ENCODE peak calls at places on chromosomes 2 and 18, in eight cellular contexts. I, T, X, P, Z, B, S and J are unnamed samples. For H3K27me3 and H3K9me3, the result is how much of the 10 kb centered on the place peaks cover.

GRCh38 chr2:212520340-212520739 is 18.3 kb downstream of the ERBB4 start:
- DNase-seq in X (no peak), Z (no peak), B (no peak), P (no peak), I (no peak), S (no peak), T (no peak), J (no peak)

GRCh38 chr18:63451774-63452173 is 25.0 kb upstream of the SERPINB5 start:
- DNase-seq in Z (no peak), S (peak), I (peak), P (no peak), B (peak), T (peak), X (peak), J (no peak)

GRCh38 chr18:56351911-56352502 is 286.4 kb downstream of the TXNL1 start:
- DNase-seq in I (no peak), B (no peak), P (no peak), Z (no peak), S (no peak), T (no peak), X (peak), J (no peak)

GRCh38 chr2:157940024-157940423 is 63.9 kb upstream of the ACVR1 start:
- DNase-seq in T (no peak), I (no peak), Z (no peak), B (no peak), X (peak), S (no peak), P (no peak), J (no peak)

GRCh38 chr2:109396338-109397180 is 217.2 kb downstream of the SEPTIN10 start:
- DNase-seq in Z (no peak), P (peak), B (no peak), X (no peak), I (no peak), S (no peak), T (no peak), J (no peak)

GRCh38 chr2:24183369-24184069 is 8.7 kb downstream of the FAM228A start:
- DNase-seq in Z (no peak), X (no peak), B (no peak), T (no peak), I (no peak), P (no peak), S (no peak), J (no peak)

GRCh38 chr2:6452702-6453481 is 412.8 kb downstream of the CMPK2 start:
- DNase-seq in P (no peak), S (no peak), B (no peak), T (no peak), Z (no peak), X (no peak), I (no peak), J (no peak)

GRCh38 chr18:63604791-63605567 is 17.8 kb downstream of the SERPINB13 start:
- DNase-seq in Z (no peak), T (peak), X (peak), I (no peak), S (no peak), P (peak), B (no peak), J (no peak)

GRCh38 chr18:63309422-63309821 is 10.1 kb downstream of the BCL2 start:
- DNase-seq in P (no peak), B (no peak), X (no peak), Z (no peak), T (no peak), I (no peak), S (no peak), J (no peak)

GRCh38 chr2:178485356-178485755 is 5.1 kb downstream of the PLEKHA3 start:
- DNase-seq in X (no peak), B (no peak), S (no peak), P (no peak), I (no peak), Z (no peak), T (no peak), J (no peak)

GRCh38 chr2:3731829-3732228 is 28.5 kb downstream of the DCDC2C start:
- DNase-seq in T (no peak), Z (no peak), S (no peak), B (no peak), P (no peak), I (no peak), X (no peak), J (no peak)

GRCh38 chr2:42337846-42338566 is 23.0 kb downstream of the COX7A2L start:
- DNase-seq in B (no peak), T (no peak), X (no peak), P (no peak), I (no peak), Z (no peak), S (no peak), J (no peak)

GRCh38 chr2:40559175-40559574 is 107.3 kb upstream of the SLC8A1 start:
- DNase-seq in X (no peak), I (no peak), P (no peak), S (no peak), B (no peak), Z (no peak), T (no peak), J (no peak)

GRCh38 chr2:18814387-18814786 is 225.0 kb upstream of the NT5C1B start:
- DNase-seq in Z (no peak), B (no peak), P (no peak), X (no peak), T (no peak), I (no peak), S (no peak), J (no peak)

GRCh38 chr2:44786045-44786817 is 155.3 kb upstream of the SIX3 start:
- DNase-seq in I (no peak), X (no peak), P (no peak), B (no peak), T (no peak), Z (no peak), S (no peak), J (no peak)

GRCh38 chr2:208406474-208407451 is at the start of gene PTH2R:
- DNase-seq in T (no peak), B (no peak), S (no peak), X (no peak), P (peak), I (peak), Z (no peak), J (no peak)

GRCh38 chr2:182553483-182553882 is 126.6 kb upstream of the PDE1A start:
- DNase-seq in B (no peak), X (no peak), S (no peak), I (no peak), Z (no peak), P (no peak), T (no peak), J (no peak)

GRCh38 chr2:168160897-168161296 is 86.5 kb downstream of the STK39 start:
- DNase-seq in X (no peak), B (no peak), S (no peak), Z (no peak), P (no peak), I (peak), T (no peak), J (no peak)

GRCh38 chr2:3656762-3657691 is 973 bp upstream of the ALLC start:
- DNase-seq in T (no peak), B (peak), X (no peak), S (no peak), Z (peak), P (no peak), I (no peak), J (no peak)

GRCh38 chr18:47898055-47898454 is 32.4 kb downstream of the SMAD2 start:
- DNase-seq in Z (no peak), S (no peak), P (no peak), I (no peak), X (no peak), B (no peak), T (no peak), J (no peak)

GRCh38 chr2:166417669-166418068 is 41.9 kb upstream of the SCN9A start:
- DNase-seq in I (peak), T (no peak), Z (no peak), S (no peak), X (peak), P (no peak), B (no peak), J (no peak)

GRCh38 chr2:70141754-70142589 is 48.8 kb downstream of the C2orf42 start:
- DNase-seq in I (peak), S (no peak), X (peak), P (peak), T (no peak), Z (no peak), B (peak), J (no peak)

DNA sequence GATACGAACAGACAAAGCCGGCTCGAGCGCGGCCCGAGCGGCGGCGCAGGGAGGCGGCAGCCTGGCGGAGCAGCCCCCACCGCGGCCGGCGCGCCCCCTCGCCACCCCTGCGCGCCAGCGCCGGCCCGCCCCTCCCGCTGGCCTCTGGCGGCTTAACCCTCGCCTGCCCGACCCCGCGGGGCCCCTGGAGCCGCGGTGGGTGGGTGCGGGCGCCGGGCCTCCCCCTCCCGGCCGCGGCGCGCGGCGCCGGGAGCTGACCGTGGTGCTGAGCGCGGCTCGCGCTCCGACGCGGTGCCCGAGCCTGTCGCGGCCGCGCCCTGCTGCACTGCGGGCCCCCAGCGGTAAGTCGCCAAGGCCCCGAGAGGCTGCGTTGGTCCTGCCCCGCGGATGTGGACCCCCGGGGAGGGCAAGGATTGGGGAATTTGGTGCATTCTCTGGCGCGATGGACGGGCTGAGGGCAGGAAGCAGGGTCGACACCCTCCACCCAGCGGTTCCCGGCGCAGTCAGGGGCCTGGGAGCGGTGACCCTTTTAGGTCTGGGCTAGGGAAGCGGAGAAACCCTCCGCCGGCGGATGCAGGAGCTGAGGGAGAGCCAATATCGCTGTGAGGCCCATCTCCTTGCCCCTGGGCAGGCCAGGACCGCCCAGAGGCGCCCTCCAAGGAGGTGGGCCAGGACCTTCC is 841 bp downstream of the AMER3 start:
- DNase-seq in Z (no peak), P (peak), B (no peak), T (no peak), S (no peak), I (peak), X (peak), J (no peak)
- H3K27me3 ChIP-seq in Z (under half), P (under half), B (under half), T (under half), S (half or more), I (under half), X (under half), J (under half)

GRCh38 chr2:218710334-218710686 is 325 bp upstream of the TTLL4 start:
- DNase-seq in T (no peak), S (no peak), B (no peak), I (no peak), X (no peak), P (no peak), Z (no peak), J (no peak)

GRCh38 chr2:218710687-218711549 is at the start of gene TTLL4:
- DNase-seq in I (peak), T (peak), X (peak), S (peak), Z (peak), P (peak), B (peak), J (peak)

GRCh38 chr2:218708086-218708485 is 2.5 kb upstream of the TTLL4 start:
- DNase-seq in B (no peak), I (no peak), T (no peak), X (no peak), P (no peak), Z (no peak), S (no peak), J (no peak)

GRCh38 chr2:218711550-218711929 is 905 bp downstream of the TTLL4 start:
- DNase-seq in T (no peak), B (no peak), P (no peak), Z (no peak), S (no peak), X (no peak), I (no peak), J (no peak)

DNA sequence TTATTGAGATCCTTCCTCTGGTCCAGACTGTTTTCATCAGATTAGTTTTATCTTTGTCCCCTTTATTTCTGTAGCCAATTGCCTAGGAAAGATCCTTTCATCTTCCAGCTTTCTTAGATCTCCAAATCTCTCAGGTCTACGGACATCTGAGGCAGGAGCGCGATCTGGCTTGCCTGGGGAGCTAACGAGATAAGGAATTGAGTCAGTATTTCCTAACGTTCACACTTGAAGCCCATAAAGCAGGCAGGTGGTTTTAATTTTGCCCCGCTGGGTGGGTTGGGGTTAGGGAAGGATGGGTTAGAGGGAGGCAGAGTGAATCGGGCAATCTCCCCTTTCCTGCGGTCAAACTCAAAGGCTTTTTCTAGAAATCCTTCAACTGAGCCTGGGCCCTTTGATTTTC is 729 bp upstream of the TTLL4 start:
- DNase-seq in I (peak), B (no peak), P (no peak), X (no peak), Z (no peak), S (no peak), T (no peak), J (no peak)
- H3K4me3 ChIP-seq in I (no peak), B (no peak), P (no peak), X (no peak), Z (no peak), S (peak), T (no peak), J (peak)

GRCh38 chr18:51867767-51868166 is 472.2 kb upstream of the DCC start:
- DNase-seq in B (no peak), S (no peak), P (peak), I (peak), Z (no peak), T (no peak), X (peak), J (no peak)

GRCh38 chr18:51861041-51861440 is 479.0 kb upstream of the DCC start:
- DNase-seq in T (no peak), S (no peak), X (no peak), P (no peak), I (no peak), B (no peak), Z (no peak), J (no peak)

GRCh38 chr18:51862311-51862710 is 477.7 kb upstream of the DCC start:
- DNase-seq in T (no peak), B (no peak), Z (no peak), X (no peak), I (no peak), S (no peak), P (no peak), J (no peak)

GRCh38 chr18:51864219-51864965 is 475.6 kb upstream of the DCC start:
- DNase-seq in T (no peak), B (no peak), X (no peak), Z (no peak), S (no peak), I (no peak), P (no peak), J (no peak)

GRCh38 chr18:51865538-51865937 is 474.5 kb upstream of the DCC start:
- DNase-seq in B (no peak), T (no peak), X (no peak), P (no peak), I (no peak), S (no peak), Z (no peak), J (no peak)
- H3K9me3 ChIP-seq in B (under half), T (under half), X (under half), P (under half), I (under half), S (under half), Z (under half), J (under half)

GRCh38 chr2:120485096-120485495 is 139.2 kb downstream of the INHBB start:
- DNase-seq in P (no peak), B (no peak), Z (no peak), T (no peak), S (no peak), I (no peak), X (no peak), J (no peak)
- H3K27me3 ChIP-seq in P (under half), B (under half), Z (under half), T (under half), S (under half), I (under half), X (under half), J (under half)